ENCODE peak calls at places on chromosomes 2 and 18, in eight cellular contexts. M is GM12864, V is fibroblast of the aortic adventitia, T is fibroblast of lung, I is heart right ventricle, O is GM23338, Q is tibial artery, J is tibial nerve. S is an unnamed sample.

GRCh38 chr2:201608021-201608420 is 35.3 kb downstream of the TMEM237 start:
- DNase-seq in M (no peak), V (no peak), T (no peak), I (no peak), O (no peak), Q (no peak), J (no peak), S (no peak)

GRCh38 chr2:68741805-68742306 is 7.2 kb downstream of the ARHGAP25 start:
- DNase-seq in M (no peak), V (no peak), T (no peak), I (no peak), O (no peak), Q (no peak), J (no peak), S (no peak)

GRCh38 chr2:216653093-216653799 is 20.0 kb downstream of the IGFBP2 start:
- DNase-seq in M (no peak), V (no peak), T (no peak), I (no peak), O (no peak), Q (no peak), J (no peak), S (no peak)

GRCh38 chr2:109125595-109126500 is 3.2 kb upstream of the SH3RF3 start:
- DNase-seq in M (no peak), V (peak; percentile 99), T (peak; percentile 99), I (no peak), O (no peak), Q (no peak), J (no peak), S (no peak)

GRCh38 chr2:210421916-210422315 is 54.6 kb downstream of the LANCL1 start:
- DNase-seq in M (no peak), V (peak; percentile 26), T (peak; percentile 89), I (no peak), O (no peak), Q (no peak), J (no peak), S (no peak)

GRCh38 chr2:863732-864450 is 86.8 kb upstream of the SNTG2 start:
- DNase-seq in M (no peak), V (no peak), T (no peak), I (no peak), O (no peak), Q (no peak), J (no peak), S (no peak)

GRCh38 chr2:26623541-26624497 is 17.3 kb downstream of the CIB4 start:
- DNase-seq in M (no peak), V (peak; percentile 45), T (peak; percentile 23), I (no peak), O (no peak), Q (peak; percentile 74), J (no peak), S (no peak)

GRCh38 chr2:49831698-49832367 is 677.5 kb upstream of the FSHR start:
- DNase-seq in M (no peak), V (no peak), T (peak; percentile 10), I (no peak), O (no peak), Q (no peak), J (no peak), S (no peak)

GRCh38 chr18:58087928-58088722 is 44.1 kb downstream of the NEDD4L start:
- DNase-seq in M (no peak), V (no peak), T (peak; percentile 10), I (no peak), O (peak; percentile 36), Q (no peak), J (no peak), S (no peak)

GRCh38 chr2:98453531-98453930 is 8.9 kb downstream of the INPP4A start:
- DNase-seq in M (no peak), V (no peak), T (no peak), I (no peak), O (no peak), Q (no peak), J (no peak), S (no peak)

GRCh38 chr2:148517822-148518221 is 126.7 kb upstream of the EPC2 start:
- DNase-seq in M (no peak), V (no peak), T (no peak), I (no peak), O (no peak), Q (no peak), J (no peak), S (no peak)

GRCh38 chr18:74609535-74609934 is 11.9 kb downstream of the ZNF407 start:
- DNase-seq in M (no peak), V (peak; percentile 56), T (peak; percentile 71), I (no peak), O (no peak), Q (no peak), J (no peak), S (no peak)

DNA sequence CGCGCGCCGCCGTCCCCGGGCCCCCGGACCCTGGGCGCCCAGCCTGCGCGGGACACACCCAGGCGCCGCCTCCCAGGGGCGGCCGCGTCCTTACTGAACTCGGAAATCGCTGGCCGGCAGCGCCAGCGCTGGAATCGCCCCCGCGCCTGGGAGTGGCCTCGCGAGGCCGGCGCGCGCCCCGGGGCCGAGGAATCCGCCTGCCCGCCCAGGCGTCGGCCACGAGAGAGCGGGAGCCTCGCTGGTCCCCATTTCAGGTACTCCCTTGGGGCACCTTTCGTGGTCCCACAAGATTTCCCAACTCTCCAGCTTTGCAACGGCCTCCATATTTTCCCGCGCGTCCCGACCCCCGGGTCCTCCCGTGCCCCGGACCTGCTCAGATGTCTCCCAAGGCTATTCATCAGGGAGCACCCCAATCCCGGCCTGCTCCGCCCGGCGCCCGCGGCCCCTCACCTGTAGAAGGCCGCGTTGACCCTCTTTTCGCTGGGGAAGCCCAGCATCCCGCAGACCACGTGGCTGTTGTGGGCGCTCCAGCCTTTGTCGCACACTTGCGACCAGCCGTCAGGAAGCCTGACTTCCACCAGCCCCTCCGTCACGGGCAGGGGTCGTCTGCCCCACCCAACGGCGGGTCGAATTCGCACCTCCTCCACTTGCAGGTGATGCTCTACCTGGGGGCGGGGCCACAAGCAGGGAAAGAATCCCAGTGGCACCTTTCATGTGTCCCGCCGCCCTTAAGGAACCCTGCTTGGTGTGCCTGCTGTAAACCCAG is 4.6 kb downstream of the LOXL3 start:
- DNase-seq in M (no peak), V (no peak), T (peak; percentile 60), I (peak; percentile 72), O (peak; percentile 88), Q (peak; percentile 83), J (peak; percentile 41), S (peak; percentile 81)
- TF ChIP-seq CTCF in M (no peak), V (no peak), T (no peak), I (no peak), O (no peak), Q (no peak), J (no peak), S (no peak)

DNA sequence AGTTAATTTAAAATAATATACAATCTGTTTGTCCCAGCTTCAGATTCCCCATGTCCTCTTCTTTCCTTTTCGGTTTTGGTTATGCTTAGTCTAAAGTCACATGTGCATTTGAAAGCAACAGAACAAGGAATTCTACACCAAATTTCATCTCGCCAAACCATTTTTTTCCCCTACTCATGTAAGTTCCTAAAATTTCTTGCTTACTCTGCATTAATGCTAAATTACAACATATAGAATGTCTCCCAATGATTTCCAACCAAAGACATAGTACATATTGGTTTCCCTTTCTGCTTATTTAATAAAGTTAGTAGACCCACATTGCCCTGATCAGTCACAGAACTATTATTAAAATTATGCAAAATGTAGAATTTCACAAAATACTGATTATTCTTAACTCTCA is 212.3 kb downstream of the ARHGAP15 start:
- DNase-seq in M (no peak), V (no peak), T (no peak), I (no peak), O (no peak), Q (no peak), J (no peak), S (no peak)
- TF ChIP-seq CTCF in M (no peak), V (no peak), T (no peak), I (no peak), O (no peak), Q (no peak), J (no peak), S (no peak)

GRCh38 chr2:173752152-173752551 is 213.0 kb downstream of the SP3 start:
- DNase-seq in M (no peak), V (peak; percentile 44), T (peak; percentile 6), I (no peak), O (no peak), Q (no peak), J (no peak), S (no peak)

GRCh38 chr2:173751245-173751975 is 213.8 kb downstream of the SP3 start:
- DNase-seq in M (no peak), V (no peak), T (no peak), I (no peak), O (peak; percentile 64), Q (no peak), J (no peak), S (no peak)

GRCh38 chr2:173749315-173749714 is 215.9 kb downstream of the SP3 start:
- DNase-seq in M (no peak), V (peak; percentile 73), T (peak; percentile 39), I (no peak), O (no peak), Q (no peak), J (no peak), S (no peak)

GRCh38 chr2:173750831-173751230 is 214.3 kb downstream of the SP3 start:
- DNase-seq in M (no peak), V (no peak), T (no peak), I (no peak), O (no peak), Q (no peak), J (no peak), S (no peak)

DNA sequence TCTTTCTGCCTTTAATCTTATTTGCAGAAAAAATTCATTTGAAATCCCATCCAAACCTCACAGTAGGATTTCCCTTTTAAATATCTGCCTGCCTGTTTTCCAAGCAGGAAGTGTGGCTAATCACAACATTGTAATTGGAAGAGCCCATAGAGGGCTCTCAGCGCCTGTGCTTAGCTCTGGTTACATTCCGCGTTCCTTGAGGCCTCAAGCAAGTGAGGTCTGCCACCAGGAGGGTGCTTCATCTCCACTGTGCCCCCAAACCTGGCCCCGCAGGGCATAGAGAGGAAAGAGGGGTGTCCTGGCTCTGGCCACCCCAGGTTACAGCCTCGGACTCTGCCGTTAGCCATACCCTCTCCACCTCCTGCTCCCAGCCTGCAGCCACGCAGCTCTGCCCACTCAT is 214.8 kb downstream of the SP3 start:
- DNase-seq in M (no peak), V (peak; percentile 41), T (peak; percentile 47), I (peak; percentile 15), O (peak; percentile 82), Q (no peak), J (no peak), S (no peak)
- TF ChIP-seq CTCF in M (no peak), V (peak; percentile 24), T (peak; percentile 23), I (no peak), O (no peak), Q (no peak), J (no peak), S (no peak)

GRCh38 chr2:191864623-191865521 is 18.0 kb upstream of the CAVIN2 start:
- DNase-seq in M (no peak), V (peak; percentile 60), T (peak; percentile 67), I (no peak), O (no peak), Q (no peak), J (no peak), S (no peak)

GRCh38 chr2:191866675-191867506 is 20.0 kb upstream of the CAVIN2 start:
- DNase-seq in M (no peak), V (peak; percentile 97), T (peak; percentile 96), I (peak; percentile 45), O (no peak), Q (no peak), J (no peak), S (no peak)

GRCh38 chr2:191867507-191867847 is 20.6 kb upstream of the CAVIN2 start:
- DNase-seq in M (no peak), V (no peak), T (no peak), I (no peak), O (no peak), Q (no peak), J (no peak), S (no peak)

GRCh38 chr2:191863988-191864387 is 17.1 kb upstream of the CAVIN2 start:
- DNase-seq in M (no peak), V (peak; percentile 75), T (peak; percentile 81), I (no peak), O (no peak), Q (no peak), J (no peak), S (no peak)

GRCh38 chr2:191866195-191866594 is 19.3 kb upstream of the CAVIN2 start:
- DNase-seq in M (no peak), V (no peak), T (no peak), I (no peak), O (peak; percentile 54), Q (no peak), J (no peak), S (no peak)
- TF ChIP-seq CTCF in M (no peak), V (no peak), T (no peak), I (peak; percentile 9), O (peak; percentile 47), Q (no peak), J (no peak), S (no peak)

S was measured in GM10248.